ENCODE peak calls at places on chromosomes 5 and 9, in eight cellular contexts. E is keratinocyte; Y is neural progenitor cell; R is IMR-90; L is mesendoderm; Z is CD4-positive, alpha-beta memory T cell; N is uterus; A is left ventricle myocardium inferior. X is an unnamed sample.

GRCh38 chr5:52743970-52744369 is 43.7 kb upstream of the ITGA1 start:
- DNase-seq in E (no peak), Y (no peak), R (peak; percentile 66), L (no peak), Z (peak; percentile 52), N (no peak), A (no peak), X (no peak)

GRCh38 chr5:150624334-150625163 is 15.9 kb upstream of the SYNPO start:
- DNase-seq in E (no peak), Y (peak; percentile 76), R (no peak), L (no peak), Z (peak; percentile 12), N (no peak), A (peak; percentile 60), X (peak; percentile 71)

GRCh38 chr5:171426266-171426665 is 6.8 kb downstream of the FGF18 start:
- DNase-seq in E (no peak), Y (no peak), R (no peak), L (no peak), Z (no peak), N (peak; percentile 9), A (no peak), X (no peak)

GRCh38 chr5:155278524-155278923 is 265.0 kb downstream of the KIF4B start:
- DNase-seq in E (no peak), Y (no peak), R (no peak), L (no peak), Z (no peak), N (no peak), A (no peak), X (no peak)

GRCh38 chr9:72041775-72042194 is 18.6 kb downstream of the C9orf57 start:
- DNase-seq in E (peak; percentile 19), Y (no peak), R (peak; percentile 76), L (no peak), Z (no peak), N (peak; percentile 62), A (peak; percentile 57), X (peak; percentile 59)

GRCh38 chr5:56126487-56127179 is 106.5 kb downstream of the ANKRD55 start:
- DNase-seq in E (no peak), Y (no peak), R (peak; percentile 86), L (no peak), Z (no peak), N (no peak), A (no peak), X (no peak)

GRCh38 chr9:130258999-130259398 is 6.6 kb upstream of the HMCN2 start:
- DNase-seq in E (no peak), Y (no peak), R (no peak), L (no peak), Z (no peak), N (no peak), A (no peak), X (no peak)

GRCh38 chr9:92292338-92293074 is 991 bp downstream of the IARS1 start:
- DNase-seq in E (no peak), Y (no peak), R (peak; percentile 24), L (no peak), Z (no peak), N (no peak), A (no peak), X (no peak)

GRCh38 chr9:129615407-129616285 is 5.3 kb downstream of the C9orf50 start:
- DNase-seq in E (no peak), Y (no peak), R (no peak), L (no peak), Z (no peak), N (no peak), A (peak; percentile 9), X (peak; percentile 58)

GRCh38 chr9:110050925-110051355 is 157.0 kb downstream of the C9orf152 start:
- DNase-seq in E (peak; percentile 67), Y (no peak), R (peak; percentile 95), L (peak; percentile 32), Z (no peak), N (peak; percentile 37), A (no peak), X (no peak)

GRCh38 chr5:93088566-93088965 is 492.5 kb downstream of the NR2F1-AS1 start:
- DNase-seq in E (no peak), Y (no peak), R (no peak), L (no peak), Z (no peak), N (no peak), A (no peak), X (no peak)

GRCh38 chr5:12392246-12392645 is 488.0 kb upstream of the CTNND2 start:
- DNase-seq in E (no peak), Y (no peak), R (no peak), L (no peak), Z (no peak), N (no peak), A (no peak), X (no peak)

DNA sequence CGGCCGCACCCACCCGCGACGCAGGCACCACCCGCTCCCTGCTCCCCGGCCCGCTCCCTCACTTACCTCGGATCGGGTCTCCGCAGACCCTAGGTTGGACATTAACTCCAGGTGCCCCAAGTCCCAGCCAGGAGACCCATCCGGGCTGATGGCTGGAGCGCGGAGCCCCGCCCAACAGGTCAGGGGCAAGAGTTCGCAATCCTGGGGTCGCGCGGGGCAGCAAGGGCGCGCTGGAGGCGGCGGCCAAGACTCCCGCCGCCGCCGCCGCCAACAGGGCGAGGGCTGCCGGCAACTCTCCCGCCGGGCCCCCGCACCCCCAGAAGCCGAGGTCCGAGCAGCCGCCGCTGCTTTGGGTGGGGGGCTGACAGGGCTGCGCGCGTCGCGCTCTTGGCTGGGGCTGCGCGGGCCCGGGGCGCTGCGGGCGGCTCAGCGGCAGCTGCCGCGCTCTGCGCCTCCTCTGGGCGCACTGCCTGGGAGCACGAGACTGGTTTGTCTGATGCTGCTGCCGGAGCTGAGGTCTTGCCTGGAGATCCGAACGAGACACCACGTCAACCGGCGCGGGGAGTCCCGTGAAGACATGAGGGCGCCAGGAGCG is 303 bp downstream of the GDNF start:
- DNase-seq in E (no peak), Y (peak; percentile 73), R (peak; percentile 73), L (peak; percentile 68), Z (no peak), N (peak; percentile 50), A (peak; percentile 49), X (peak; percentile 59)
- H3K27me3 ChIP-seq in E (no peaks in the 10 kb centered on the region), Y (peaks cover 93% of the 10 kb centered on the region), R (peaks cover 16% of the 10 kb centered on the region), L (peaks cover 43% of the 10 kb centered on the region), Z (peaks cover 47% of the 10 kb centered on the region), N (no peaks in the 10 kb centered on the region), A (peaks cover 100% of the 10 kb centered on the region), X (no peaks in the 10 kb centered on the region)

GRCh38 chr9:96176901-96177718 is 124.9 kb downstream of the HSD17B3 start:
- DNase-seq in E (no peak), Y (peak; percentile 52), R (no peak), L (peak; percentile 46), Z (no peak), N (no peak), A (no peak), X (peak; percentile 65)

GRCh38 chr9:96171749-96172148 is 130.2 kb downstream of the HSD17B3 start:
- DNase-seq in E (no peak), Y (no peak), R (no peak), L (no peak), Z (no peak), N (no peak), A (no peak), X (no peak)

GRCh38 chr9:96175001-96175400 is 127.0 kb downstream of the HSD17B3 start:
- DNase-seq in E (no peak), Y (no peak), R (no peak), L (no peak), Z (no peak), N (no peak), A (no peak), X (no peak)

GRCh38 chr9:96172797-96173196 is 129.2 kb downstream of the HSD17B3 start:
- DNase-seq in E (no peak), Y (no peak), R (no peak), L (no peak), Z (no peak), N (no peak), A (no peak), X (no peak)

DNA sequence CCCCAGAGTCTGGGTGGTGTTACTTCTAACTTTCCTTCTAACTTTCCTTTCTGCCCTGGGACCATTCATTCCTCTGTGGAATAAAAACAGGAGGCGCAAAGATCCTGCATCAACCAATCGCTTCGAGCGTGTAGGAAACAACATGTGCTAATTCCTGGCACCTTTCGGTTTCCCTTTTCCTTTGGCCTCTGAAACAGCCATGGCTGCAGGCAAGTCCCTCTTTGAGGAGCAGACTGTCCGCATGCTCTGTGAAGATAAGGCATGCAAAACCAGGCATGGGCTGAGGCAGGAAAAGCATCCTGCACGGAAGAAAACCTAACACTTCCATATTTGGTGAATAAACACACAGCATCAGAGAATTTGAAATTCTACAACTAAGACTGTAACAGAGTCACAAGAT is 128.3 kb downstream of the HSD17B3 start:
- DNase-seq in E (no peak), Y (no peak), R (no peak), L (peak; percentile 42), Z (no peak), N (no peak), A (no peak), X (no peak)
- H3K4me1 ChIP-seq in E (no peaks in the 10 kb centered on the region), Y (peaks cover 40% of the 10 kb centered on the region), R (no peaks in the 10 kb centered on the region), L (peaks cover 4% of the 10 kb centered on the region), Z (no peaks in the 10 kb centered on the region), N (no peaks in the 10 kb centered on the region), A (peaks cover 5% of the 10 kb centered on the region), X (no peaks in the 10 kb centered on the region)

DNA sequence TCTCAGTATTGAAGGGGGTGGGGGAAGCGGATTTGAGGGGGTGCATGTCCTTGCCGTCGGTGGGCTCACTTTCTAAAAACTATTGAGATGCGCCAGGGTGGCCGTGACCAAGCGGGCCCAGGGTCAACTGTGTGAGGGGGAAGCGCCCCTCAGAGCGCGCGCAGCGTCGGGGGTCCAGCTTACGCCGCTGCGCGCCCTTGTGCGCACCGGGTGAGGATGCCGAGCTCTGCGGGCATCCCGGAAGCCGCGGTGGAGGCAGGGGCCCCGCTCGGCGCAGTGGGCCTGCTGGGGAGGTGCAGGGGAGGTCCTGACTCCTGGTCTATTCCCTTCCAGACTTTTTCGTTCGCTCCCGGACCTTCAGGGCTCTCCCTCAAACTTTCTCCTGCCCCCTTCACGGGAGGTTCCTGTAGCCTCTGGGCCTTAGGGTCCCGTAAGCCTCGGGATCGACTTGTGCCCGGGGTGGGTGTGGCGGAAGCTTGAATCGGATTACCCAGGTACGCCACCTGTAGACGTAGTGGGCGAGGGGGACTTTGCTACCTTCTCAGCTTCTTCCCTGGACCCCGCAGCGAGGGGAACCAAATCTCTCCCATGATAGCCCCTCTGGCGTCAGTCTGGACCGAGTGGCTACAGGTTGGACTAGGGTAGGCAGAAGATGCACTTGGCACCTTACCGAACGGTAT is 2.5 kb upstream of the PRDM6 start:
- DNase-seq in E (no peak), Y (peak; percentile 47), R (no peak), L (peak; percentile 40), Z (no peak), N (no peak), A (no peak), X (no peak)
- H3K27me3 ChIP-seq in E (peaks cover 83% of the 10 kb centered on the region), Y (peaks cover 100% of the 10 kb centered on the region), R (peaks cover 53% of the 10 kb centered on the region), L (peaks cover 43% of the 10 kb centered on the region), Z (peaks cover 27% of the 10 kb centered on the region), N (peaks cover 29% of the 10 kb centered on the region), A (peaks cover 69% of the 10 kb centered on the region), X (no peaks in the 10 kb centered on the region)

DNA sequence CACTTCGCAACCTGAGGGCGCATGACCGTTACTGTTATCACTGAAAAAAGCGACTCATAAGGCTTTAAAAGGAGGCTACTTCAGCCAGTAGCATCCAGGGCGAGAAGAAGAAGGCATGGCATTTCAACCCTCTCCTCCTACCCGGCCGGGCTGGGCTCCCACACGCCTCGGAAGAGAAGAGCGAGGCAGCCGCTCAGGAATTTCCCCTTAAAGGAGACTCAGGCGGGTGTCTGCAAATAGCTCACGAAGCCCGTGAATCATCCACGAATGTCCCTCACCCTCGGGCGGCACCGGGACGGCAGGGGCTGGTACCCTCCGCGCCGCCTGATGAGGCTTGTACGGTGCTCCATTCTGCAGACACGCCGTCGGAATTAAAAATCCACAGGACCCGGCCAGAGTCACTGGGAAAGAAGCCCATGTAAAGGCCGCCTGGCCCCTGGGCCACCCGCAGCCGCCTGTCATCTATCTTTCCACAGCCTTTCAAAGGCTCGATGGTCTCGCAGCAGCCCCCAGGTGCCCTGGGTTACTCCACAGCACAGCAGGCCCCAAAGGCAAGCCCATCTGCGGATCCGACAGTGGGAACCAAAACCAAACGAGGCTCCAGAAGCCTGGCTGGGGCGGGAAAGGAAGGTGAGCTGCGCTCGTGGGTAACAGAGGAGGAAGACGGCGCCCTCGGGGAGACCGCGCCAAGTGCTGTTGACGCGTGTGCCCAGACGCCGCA is 11.8 kb downstream of the SLC12A7 start:
- DNase-seq in E (no peak), Y (peak; percentile 54), R (peak; percentile 21), L (peak; percentile 69), Z (no peak), N (no peak), A (no peak), X (no peak)
- H3K4me1 ChIP-seq in E (no peaks in the 10 kb centered on the region), Y (peaks cover 62% of the 10 kb centered on the region), R (peaks cover 2% of the 10 kb centered on the region), L (peaks cover 2% of the 10 kb centered on the region), Z (peaks cover 49% of the 10 kb centered on the region), N (peaks cover 5% of the 10 kb centered on the region), A (peaks cover 89% of the 10 kb centered on the region), X (peaks cover 28% of the 10 kb centered on the region)